ENCODE peak calls at places on chromosomes 16 and 17, in four cellular contexts. One of them, this sample, is unnamed.

GRCh38 chr16:85309656-85310587 is 197.7 kb upstream of the CIBAR2 start:
- DNase-seq in stimulated activated CD8-positive, alpha-beta memory T cell treated with anti-CD3 and anti-CD28 coated beads, Interleukin-4, amount 100 ng/mL, for 4 hours: no peak
- DNase-seq in occipital lobe: peak; percentile 82
- DNase-seq in AG09319: no peak
- DNase-seq in this sample: no peak

GRCh38 chr16:85448557-85449194 is 164.4 kb upstream of the GSE1 start:
- DNase-seq in stimulated activated CD8-positive, alpha-beta memory T cell treated with anti-CD3 and anti-CD28 coated beads, Interleukin-4, amount 100 ng/mL, for 4 hours: no peak
- DNase-seq in occipital lobe: no peak
- DNase-seq in AG09319: no peak
- DNase-seq in this sample: no peak

GRCh38 chr16:50692999-50693781 is at the start of gene NOD2:
- DNase-seq in stimulated activated CD8-positive, alpha-beta memory T cell treated with anti-CD3 and anti-CD28 coated beads, Interleukin-4, amount 100 ng/mL, for 4 hours: no peak
- DNase-seq in occipital lobe: no peak
- DNase-seq in AG09319: no peak
- DNase-seq in this sample: no peak

GRCh38 chr17:80791758-80792284 is 199.8 kb upstream of the CHMP6 start:
- DNase-seq in stimulated activated CD8-positive, alpha-beta memory T cell treated with anti-CD3 and anti-CD28 coated beads, Interleukin-4, amount 100 ng/mL, for 4 hours: no peak
- DNase-seq in occipital lobe: peak; percentile 67
- DNase-seq in AG09319: peak; percentile 83
- DNase-seq in this sample: peak; percentile 86

GRCh38 chr16:12186774-12187335 is 210.3 kb downstream of the SNX29 start:
- DNase-seq in stimulated activated CD8-positive, alpha-beta memory T cell treated with anti-CD3 and anti-CD28 coated beads, Interleukin-4, amount 100 ng/mL, for 4 hours: no peak
- DNase-seq in occipital lobe: no peak
- DNase-seq in AG09319: no peak
- DNase-seq in this sample: no peak

GRCh38 chr17:28908640-28909098 is 5.8 kb upstream of the DHRS13 start:
- DNase-seq in stimulated activated CD8-positive, alpha-beta memory T cell treated with anti-CD3 and anti-CD28 coated beads, Interleukin-4, amount 100 ng/mL, for 4 hours: no peak
- DNase-seq in occipital lobe: no peak
- DNase-seq in AG09319: peak; percentile 43
- DNase-seq in this sample: no peak

GRCh38 chr17:75896360-75897075 is at the start of gene TRIM65:
- DNase-seq in stimulated activated CD8-positive, alpha-beta memory T cell treated with anti-CD3 and anti-CD28 coated beads, Interleukin-4, amount 100 ng/mL, for 4 hours: peak; percentile 45
- DNase-seq in occipital lobe: peak; percentile 75
- DNase-seq in AG09319: peak; percentile 46
- DNase-seq in this sample: peak; percentile 66

GRCh38 chr16:88951989-88952388 is 25.0 kb downstream of the CBFA2T3 start:
- DNase-seq in stimulated activated CD8-positive, alpha-beta memory T cell treated with anti-CD3 and anti-CD28 coated beads, Interleukin-4, amount 100 ng/mL, for 4 hours: no peak
- DNase-seq in occipital lobe: no peak
- DNase-seq in AG09319: no peak
- DNase-seq in this sample: no peak

GRCh38 chr16:20899503-20900298 is 457 bp downstream of the DCUN1D3 start:
- DNase-seq in stimulated activated CD8-positive, alpha-beta memory T cell treated with anti-CD3 and anti-CD28 coated beads, Interleukin-4, amount 100 ng/mL, for 4 hours: peak; percentile 2
- DNase-seq in occipital lobe: no peak
- DNase-seq in AG09319: no peak
- DNase-seq in this sample: no peak

GRCh38 chr17:57808882-57809281 is 41.0 kb downstream of the MRPS23 start:
- DNase-seq in stimulated activated CD8-positive, alpha-beta memory T cell treated with anti-CD3 and anti-CD28 coated beads, Interleukin-4, amount 100 ng/mL, for 4 hours: no peak
- DNase-seq in occipital lobe: no peak
- DNase-seq in AG09319: no peak
- DNase-seq in this sample: no peak

GRCh38 chr16:81283044-81283443 is 31.7 kb upstream of the GAN start:
- DNase-seq in stimulated activated CD8-positive, alpha-beta memory T cell treated with anti-CD3 and anti-CD28 coated beads, Interleukin-4, amount 100 ng/mL, for 4 hours: no peak
- DNase-seq in occipital lobe: no peak
- DNase-seq in AG09319: no peak
- DNase-seq in this sample: no peak

GRCh38 chr17:43976956-43977837 is 23.5 kb upstream of the PYY start:
- DNase-seq in stimulated activated CD8-positive, alpha-beta memory T cell treated with anti-CD3 and anti-CD28 coated beads, Interleukin-4, amount 100 ng/mL, for 4 hours: no peak
- DNase-seq in occipital lobe: no peak
- DNase-seq in AG09319: no peak
- DNase-seq in this sample: no peak

GRCh38 chr17:40320771-40321501 is 12.0 kb downstream of the RARA start:
- DNase-seq in stimulated activated CD8-positive, alpha-beta memory T cell treated with anti-CD3 and anti-CD28 coated beads, Interleukin-4, amount 100 ng/mL, for 4 hours: no peak
- DNase-seq in occipital lobe: peak; percentile 50
- DNase-seq in AG09319: no peak
- DNase-seq in this sample: no peak

GRCh38 chr16:89581045-89581695 is 5.6 kb downstream of the CPNE7 start:
- DNase-seq in stimulated activated CD8-positive, alpha-beta memory T cell treated with anti-CD3 and anti-CD28 coated beads, Interleukin-4, amount 100 ng/mL, for 4 hours: no peak
- DNase-seq in occipital lobe: no peak
- DNase-seq in AG09319: peak; percentile 79
- DNase-seq in this sample: peak; percentile 97

GRCh38 chr17:311119-311848 is 41.3 kb downstream of the RPH3AL start:
- DNase-seq in stimulated activated CD8-positive, alpha-beta memory T cell treated with anti-CD3 and anti-CD28 coated beads, Interleukin-4, amount 100 ng/mL, for 4 hours: no peak
- DNase-seq in occipital lobe: no peak
- DNase-seq in AG09319: no peak
- DNase-seq in this sample: no peak

GRCh38 chr16:10552281-10552680 is 28.1 kb downstream of the EMP2 start:
- DNase-seq in stimulated activated CD8-positive, alpha-beta memory T cell treated with anti-CD3 and anti-CD28 coated beads, Interleukin-4, amount 100 ng/mL, for 4 hours: no peak
- DNase-seq in occipital lobe: no peak
- DNase-seq in AG09319: no peak
- DNase-seq in this sample: no peak

GRCh38 chr16:57128787-57129389 is 36.5 kb downstream of the CPNE2 start:
- DNase-seq in stimulated activated CD8-positive, alpha-beta memory T cell treated with anti-CD3 and anti-CD28 coated beads, Interleukin-4, amount 100 ng/mL, for 4 hours: peak; percentile 15
- DNase-seq in occipital lobe: no peak
- DNase-seq in AG09319: no peak
- DNase-seq in this sample: no peak

GRCh38 chr17:77736721-77737120 is 221.8 kb upstream of the TNRC6C start:
- DNase-seq in stimulated activated CD8-positive, alpha-beta memory T cell treated with anti-CD3 and anti-CD28 coated beads, Interleukin-4, amount 100 ng/mL, for 4 hours: no peak
- DNase-seq in occipital lobe: no peak
- DNase-seq in AG09319: no peak
- DNase-seq in this sample: no peak

GRCh38 chr16:31350275-31351005 is 4.5 kb upstream of the ITGAX start:
- DNase-seq in stimulated activated CD8-positive, alpha-beta memory T cell treated with anti-CD3 and anti-CD28 coated beads, Interleukin-4, amount 100 ng/mL, for 4 hours: no peak
- DNase-seq in occipital lobe: no peak
- DNase-seq in AG09319: no peak
- DNase-seq in this sample: no peak

GRCh38 chr17:42325026-42325425 is 36.7 kb downstream of the STAT5A start:
- DNase-seq in stimulated activated CD8-positive, alpha-beta memory T cell treated with anti-CD3 and anti-CD28 coated beads, Interleukin-4, amount 100 ng/mL, for 4 hours: no peak
- DNase-seq in occipital lobe: no peak
- DNase-seq in AG09319: no peak
- DNase-seq in this sample: peak; percentile 88

GRCh38 chr16:75261590-75262078 is 10.2 kb upstream of the BCAR1 start:
- DNase-seq in stimulated activated CD8-positive, alpha-beta memory T cell treated with anti-CD3 and anti-CD28 coated beads, Interleukin-4, amount 100 ng/mL, for 4 hours: no peak
- DNase-seq in occipital lobe: no peak
- DNase-seq in AG09319: no peak
- DNase-seq in this sample: no peak

GRCh38 chr17:38572665-38573365 is 32.9 kb downstream of the SRCIN1 start:
- DNase-seq in stimulated activated CD8-positive, alpha-beta memory T cell treated with anti-CD3 and anti-CD28 coated beads, Interleukin-4, amount 100 ng/mL, for 4 hours: no peak
- DNase-seq in occipital lobe: peak; percentile 45
- DNase-seq in AG09319: no peak
- DNase-seq in this sample: no peak

GRCh38 chr16:87613961-87614360 is 11.7 kb downstream of the JPH3 start:
- DNase-seq in stimulated activated CD8-positive, alpha-beta memory T cell treated with anti-CD3 and anti-CD28 coated beads, Interleukin-4, amount 100 ng/mL, for 4 hours: no peak
- DNase-seq in occipital lobe: no peak
- DNase-seq in AG09319: no peak
- DNase-seq in this sample: no peak

GRCh38 chr16:3274490-3274889 is 8.8 kb upstream of the ZNF263 start:
- DNase-seq in stimulated activated CD8-positive, alpha-beta memory T cell treated with anti-CD3 and anti-CD28 coated beads, Interleukin-4, amount 100 ng/mL, for 4 hours: no peak
- DNase-seq in occipital lobe: no peak
- DNase-seq in AG09319: no peak
- DNase-seq in this sample: no peak

GRCh38 chr17:73644145-73645049 is at the start of gene SDK2:
- DNase-seq in stimulated activated CD8-positive, alpha-beta memory T cell treated with anti-CD3 and anti-CD28 coated beads, Interleukin-4, amount 100 ng/mL, for 4 hours: no peak
- DNase-seq in occipital lobe: no peak
- DNase-seq in AG09319: no peak
- DNase-seq in this sample: no peak

This sample was measured in RCC 7860.